ENCODE peak calls at places on chromosomes 16 and 17, in nine cellular contexts. Y, O, X, F, W, I, M, E and L are unnamed samples.

GRCh38 chr17:13953871-13954270 is 115.4 kb upstream of the COX10 start:
- DNase-seq in Y (no peak), O (peak), X (no peak), F (peak), W (no peak), I (no peak), M (no peak), E (no peak), L (peak)

GRCh38 chr16:51337662-51338061 is 186.6 kb upstream of the SALL1 start:
- DNase-seq in Y (no peak), O (no peak), X (no peak), F (no peak), W (no peak), I (no peak), M (no peak), E (no peak), L (no peak)

GRCh38 chr17:57512258-57512657 is 232.8 kb downstream of the CCDC182 start:
- DNase-seq in Y (no peak), O (no peak), X (no peak), F (no peak), W (no peak), I (no peak), M (no peak), E (no peak), L (no peak)

GRCh38 chr17:7263071-7263800 is 958 bp upstream of the CLDN7 start:
- DNase-seq in Y (no peak), O (peak), X (no peak), F (no peak), W (no peak), I (peak), M (no peak), E (peak), L (no peak)

GRCh38 chr16:9372934-9373890 is 281.8 kb downstream of the HAPSTR1 start:
- DNase-seq in Y (no peak), O (no peak), X (peak), F (no peak), W (no peak), I (no peak), M (no peak), E (no peak), L (no peak)

GRCh38 chr17:81869221-81870154 is 1.6 kb downstream of the ARHGDIA start:
- DNase-seq in Y (peak), O (peak), X (peak), F (peak), W (peak), I (no peak), M (no peak), E (no peak), L (no peak)

GRCh38 chr16:50530277-50531236 is 17.6 kb upstream of the NKD1 start:
- DNase-seq in Y (no peak), O (no peak), X (no peak), F (no peak), W (no peak), I (peak), M (no peak), E (no peak), L (no peak)

GRCh38 chr17:58630883-58631522 is 60.8 kb downstream of the TEX14 start:
- DNase-seq in Y (no peak), O (no peak), X (peak), F (no peak), W (no peak), I (no peak), M (no peak), E (no peak), L (no peak)

GRCh38 chr16:89687092-89687940 is 827 bp downstream of the CDK10 start:
- DNase-seq in Y (no peak), O (peak), X (no peak), F (peak), W (no peak), I (peak), M (no peak), E (no peak), L (no peak)

GRCh38 chr16:75267631-75268264 is 16.3 kb upstream of the BCAR1 start:
- DNase-seq in Y (no peak), O (no peak), X (no peak), F (no peak), W (peak), I (peak), M (no peak), E (no peak), L (no peak)

GRCh38 chr17:63041722-63042121 is 75.7 kb downstream of the TANC2 start:
- DNase-seq in Y (no peak), O (no peak), X (no peak), F (no peak), W (no peak), I (peak), M (no peak), E (no peak), L (no peak)

GRCh38 chr16:19712418-19713058 is 5.5 kb downstream of the KNOP1 start:
- DNase-seq in Y (no peak), O (no peak), X (no peak), F (no peak), W (no peak), I (no peak), M (no peak), E (no peak), L (no peak)

GRCh38 chr17:79176792-79177601 is 102.4 kb downstream of the ENGASE start:
- DNase-seq in Y (no peak), O (no peak), X (peak), F (no peak), W (no peak), I (no peak), M (no peak), E (no peak), L (no peak)

GRCh38 chr17:4436381-4436780 is 2.6 kb downstream of the SPNS3 start:
- DNase-seq in Y (no peak), O (no peak), X (no peak), F (no peak), W (no peak), I (no peak), M (no peak), E (no peak), L (no peak)

GRCh38 chr16:27639588-27640276 is 89.8 kb downstream of the KATNIP start:
- DNase-seq in Y (no peak), O (peak), X (peak), F (peak), W (no peak), I (peak), M (no peak), E (no peak), L (peak)

GRCh38 chr17:14282700-14283099 is 18.2 kb upstream of the HS3ST3B1 start:
- DNase-seq in Y (no peak), O (no peak), X (no peak), F (no peak), W (no peak), I (no peak), M (no peak), E (no peak), L (no peak)

GRCh38 chr17:50542795-50543774 is 3.9 kb upstream of the SPATA20 start:
- DNase-seq in Y (no peak), O (no peak), X (peak), F (no peak), W (peak), I (no peak), M (no peak), E (no peak), L (no peak)

GRCh38 chr16:63617990-63618763 is 1503.7 kb downstream of the CDH11 start:
- DNase-seq in Y (no peak), O (peak), X (no peak), F (peak), W (peak), I (no peak), M (no peak), E (no peak), L (no peak)

GRCh38 chr16:28974007-28974436 is 556 bp upstream of the SPNS1 start:
- DNase-seq in Y (no peak), O (peak), X (peak), F (peak), W (peak), I (peak), M (peak), E (no peak), L (peak)

GRCh38 chr16:1674751-1675664 is 3.1 kb upstream of the JPT2 start:
- DNase-seq in Y (no peak), O (peak), X (no peak), F (peak), W (no peak), I (peak), M (no peak), E (no peak), L (no peak)

GRCh38 chr16:58485184-58485887 is 14.6 kb upstream of the NDRG4 start:
- DNase-seq in Y (no peak), O (no peak), X (no peak), F (no peak), W (no peak), I (no peak), M (no peak), E (no peak), L (no peak)

GRCh38 chr17:12536472-12536871 is 129.2 kb upstream of the MYOCD start:
- DNase-seq in Y (no peak), O (no peak), X (no peak), F (no peak), W (no peak), I (no peak), M (no peak), E (no peak), L (no peak)

GRCh38 chr17:64328875-64329405 is 61.7 kb downstream of the PECAM1 start:
- DNase-seq in Y (no peak), O (no peak), X (no peak), F (no peak), W (no peak), I (no peak), M (no peak), E (no peak), L (no peak)

GRCh38 chr16:55389426-55390073 is 65.5 kb downstream of the IRX6 start:
- DNase-seq in Y (no peak), O (no peak), X (peak), F (no peak), W (peak), I (no peak), M (no peak), E (no peak), L (no peak)

GRCh38 chr17:18033442-18034099 is 5.4 kb downstream of the ATPAF2 start:
- DNase-seq in Y (no peak), O (peak), X (peak), F (peak), W (no peak), I (peak), M (peak), E (no peak), L (peak)

GRCh38 chr16:31471875-31472558 is at the start of gene TGFB1I1:
- DNase-seq in Y (no peak), O (peak), X (no peak), F (peak), W (peak), I (peak), M (peak), E (no peak), L (no peak)

GRCh38 chr16:90019201-90019542 is at the start of gene DBNDD1:
- DNase-seq in Y (no peak), O (no peak), X (no peak), F (no peak), W (no peak), I (no peak), M (no peak), E (no peak), L (no peak)

GRCh38 chr16:19745286-19746018 is 27.4 kb downstream of the IQCK start:
- DNase-seq in Y (no peak), O (no peak), X (no peak), F (no peak), W (no peak), I (no peak), M (peak), E (no peak), L (peak)

GRCh38 chr17:66304304-66305174 is 2.1 kb downstream of the PRKCA start:
- DNase-seq in Y (no peak), O (peak), X (peak), F (peak), W (no peak), I (no peak), M (no peak), E (no peak), L (no peak)

GRCh38 chr16:75836377-75837010 is 110.2 kb upstream of the CPHXL start:
- DNase-seq in Y (no peak), O (no peak), X (no peak), F (no peak), W (no peak), I (no peak), M (no peak), E (no peak), L (no peak)